ENCODE peak calls at places on chromosome 14, in six cellular contexts. One of them, this sample, is unnamed.

GRCh38 chr14:22545842-22546721 is 42.9 kb downstream of the DAD1 start:
- DNase-seq in endodermal cell: peak
- DNase-seq in EH: peak
- DNase-seq in GM03348: peak
- DNase-seq in iPS-NIHi11: peak
- DNase-seq in cardiac fibroblast: peak
- DNase-seq in this sample: no peak

GRCh38 chr14:71765505-71765904 is 166.7 kb upstream of the RGS6 start:
- DNase-seq in endodermal cell: no peak
- DNase-seq in GM03348: no peak
- DNase-seq in cardiac fibroblast: no peak
- DNase-seq in EH: no peak
- DNase-seq in iPS-NIHi11: no peak
- DNase-seq in this sample: no peak

GRCh38 chr14:96162265-96162664 is 42.4 kb upstream of the BDKRB2 start:
- DNase-seq in iPS-NIHi11: no peak
- DNase-seq in endodermal cell: peak
- DNase-seq in cardiac fibroblast: no peak
- DNase-seq in GM03348: no peak
- DNase-seq in EH: peak
- DNase-seq in this sample: no peak

GRCh38 chr14:85243306-85243705 is 286.6 kb upstream of the FLRT2 start:
- DNase-seq in cardiac fibroblast: no peak
- DNase-seq in iPS-NIHi11: no peak
- DNase-seq in endodermal cell: no peak
- DNase-seq in EH: no peak
- DNase-seq in GM03348: no peak
- DNase-seq in this sample: no peak

GRCh38 chr14:56205906-56206305 is 87.7 kb downstream of the PELI2 start:
- DNase-seq in iPS-NIHi11: no peak
- DNase-seq in endodermal cell: no peak
- DNase-seq in GM03348: no peak
- DNase-seq in EH: no peak
- DNase-seq in cardiac fibroblast: no peak
- DNase-seq in this sample: peak

GRCh38 chr14:32233292-32233691 is 30.2 kb upstream of the RNU6-8 start:
- DNase-seq in cardiac fibroblast: no peak
- DNase-seq in EH: no peak
- DNase-seq in iPS-NIHi11: no peak
- DNase-seq in GM03348: no peak
- DNase-seq in endodermal cell: no peak
- DNase-seq in this sample: no peak

GRCh38 chr14:59631237-59631636 is 54.6 kb upstream of the CCDC175 start:
- DNase-seq in GM03348: no peak
- DNase-seq in endodermal cell: peak
- DNase-seq in EH: peak
- DNase-seq in iPS-NIHi11: peak
- DNase-seq in cardiac fibroblast: no peak
- DNase-seq in this sample: no peak

GRCh38 chr14:24398943-24399801 is at the start of gene NYNRIN:
- DNase-seq in GM03348: peak
- DNase-seq in iPS-NIHi11: peak
- DNase-seq in cardiac fibroblast: no peak
- DNase-seq in EH: peak
- DNase-seq in endodermal cell: peak
- DNase-seq in this sample: no peak

GRCh38 chr14:43647302-43647701 is 859.8 kb downstream of the FSCB start:
- DNase-seq in iPS-NIHi11: no peak
- DNase-seq in GM03348: no peak
- DNase-seq in endodermal cell: peak
- DNase-seq in EH: no peak
- DNase-seq in cardiac fibroblast: peak
- DNase-seq in this sample: no peak

GRCh38 chr14:65632487-65632886 is 220.0 kb downstream of the FUT8 start:
- DNase-seq in cardiac fibroblast: no peak
- DNase-seq in GM03348: no peak
- DNase-seq in endodermal cell: no peak
- DNase-seq in EH: no peak
- DNase-seq in iPS-NIHi11: no peak
- DNase-seq in this sample: no peak

GRCh38 chr14:24063263-24063836 is 8.0 kb upstream of the CPNE6 start:
- DNase-seq in endodermal cell: no peak
- DNase-seq in GM03348: no peak
- DNase-seq in iPS-NIHi11: no peak
- DNase-seq in EH: no peak
- DNase-seq in cardiac fibroblast: no peak
- DNase-seq in this sample: no peak

GRCh38 chr14:98834119-98834518 is 437.9 kb downstream of the BCL11B start:
- DNase-seq in cardiac fibroblast: no peak
- DNase-seq in GM03348: no peak
- DNase-seq in iPS-NIHi11: no peak
- DNase-seq in EH: no peak
- DNase-seq in endodermal cell: no peak
- DNase-seq in this sample: no peak

GRCh38 chr14:24473211-24473610 is 30.6 kb upstream of the SDR39U1 start:
- DNase-seq in iPS-NIHi11: no peak
- DNase-seq in EH: no peak
- DNase-seq in endodermal cell: no peak
- DNase-seq in cardiac fibroblast: no peak
- DNase-seq in GM03348: no peak
- DNase-seq in this sample: no peak

GRCh38 chr14:35412281-35413057 is 7.9 kb upstream of the NFKBIA start:
- DNase-seq in cardiac fibroblast: peak
- DNase-seq in GM03348: no peak
- DNase-seq in endodermal cell: no peak
- DNase-seq in EH: no peak
- DNase-seq in iPS-NIHi11: no peak
- DNase-seq in this sample: no peak

GRCh38 chr14:92917956-92918355 is 5.0 kb upstream of the CHGA start:
- DNase-seq in endodermal cell: no peak
- DNase-seq in GM03348: no peak
- DNase-seq in iPS-NIHi11: no peak
- DNase-seq in EH: no peak
- DNase-seq in cardiac fibroblast: no peak
- DNase-seq in this sample: no peak

GRCh38 chr14:54475911-54476310 is 12.9 kb downstream of the GMFB start:
- DNase-seq in cardiac fibroblast: no peak
- DNase-seq in endodermal cell: no peak
- DNase-seq in GM03348: no peak
- DNase-seq in EH: no peak
- DNase-seq in iPS-NIHi11: no peak
- DNase-seq in this sample: no peak

GRCh38 chr14:36068777-36069534 is 107.6 kb downstream of the PTCSC3 start:
- DNase-seq in cardiac fibroblast: peak
- DNase-seq in iPS-NIHi11: no peak
- DNase-seq in GM03348: peak
- DNase-seq in endodermal cell: no peak
- DNase-seq in EH: peak
- DNase-seq in this sample: peak

GRCh38 chr14:90587918-90588317 is 191.1 kb downstream of the CALM1 start:
- DNase-seq in EH: no peak
- DNase-seq in endodermal cell: no peak
- DNase-seq in GM03348: no peak
- DNase-seq in cardiac fibroblast: no peak
- DNase-seq in iPS-NIHi11: no peak
- DNase-seq in this sample: no peak

GRCh38 chr14:22164616-22165015 is 424.4 kb downstream of the DAD1 start:
- DNase-seq in GM03348: no peak
- DNase-seq in endodermal cell: no peak
- DNase-seq in cardiac fibroblast: no peak
- DNase-seq in EH: no peak
- DNase-seq in iPS-NIHi11: no peak
- DNase-seq in this sample: no peak

GRCh38 chr14:68365228-68365627 is 427.6 kb downstream of the ZFP36L1 start:
- DNase-seq in cardiac fibroblast: peak
- DNase-seq in endodermal cell: no peak
- DNase-seq in EH: peak
- DNase-seq in iPS-NIHi11: no peak
- DNase-seq in GM03348: peak
- DNase-seq in this sample: no peak

GRCh38 chr14:94395900-94396574 is 7.6 kb upstream of the SERPINA1 start:
- DNase-seq in endodermal cell: no peak
- DNase-seq in iPS-NIHi11: no peak
- DNase-seq in cardiac fibroblast: no peak
- DNase-seq in EH: no peak
- DNase-seq in GM03348: no peak
- DNase-seq in this sample: no peak

GRCh38 chr14:54226103-54226502 is 170.7 kb upstream of the CDKN3 start:
- DNase-seq in iPS-NIHi11: no peak
- DNase-seq in EH: no peak
- DNase-seq in endodermal cell: no peak
- DNase-seq in cardiac fibroblast: no peak
- DNase-seq in GM03348: peak
- DNase-seq in this sample: no peak

GRCh38 chr14:51957950-51958349 is 31.4 kb upstream of the RTRAF start:
- DNase-seq in iPS-NIHi11: no peak
- DNase-seq in GM03348: no peak
- DNase-seq in endodermal cell: no peak
- DNase-seq in cardiac fibroblast: peak
- DNase-seq in EH: peak
- DNase-seq in this sample: no peak

GRCh38 chr14:56119221-56119967 is 1.2 kb downstream of the PELI2 start:
- DNase-seq in endodermal cell: peak
- DNase-seq in GM03348: peak
- DNase-seq in cardiac fibroblast: peak
- DNase-seq in EH: peak
- DNase-seq in iPS-NIHi11: peak
- DNase-seq in this sample: no peak

GRCh38 chr14:52948039-52948438 is 2.8 kb downstream of the FERMT2 start:
- DNase-seq in cardiac fibroblast: no peak
- DNase-seq in endodermal cell: no peak
- DNase-seq in EH: no peak
- DNase-seq in iPS-NIHi11: no peak
- DNase-seq in GM03348: no peak
- DNase-seq in this sample: no peak

GRCh38 chr14:91884664-91885063 is 17.3 kb upstream of the TC2N start:
- DNase-seq in iPS-NIHi11: no peak
- DNase-seq in cardiac fibroblast: peak
- DNase-seq in EH: no peak
- DNase-seq in endodermal cell: peak
- DNase-seq in GM03348: no peak
- DNase-seq in this sample: no peak

GRCh38 chr14:94028450-94028826 is 2.3 kb downstream of the OTUB2 start:
- DNase-seq in GM03348: no peak
- DNase-seq in iPS-NIHi11: no peak
- DNase-seq in EH: no peak
- DNase-seq in endodermal cell: no peak
- DNase-seq in cardiac fibroblast: no peak
- DNase-seq in this sample: no peak

GRCh38 chr14:49769171-49769570 is 1.2 kb downstream of the KLHDC2 start:
- DNase-seq in endodermal cell: no peak
- DNase-seq in GM03348: peak
- DNase-seq in EH: peak
- DNase-seq in cardiac fibroblast: peak
- DNase-seq in iPS-NIHi11: no peak
- DNase-seq in this sample: no peak

GRCh38 chr14:66330916-66331315 is 155.3 kb upstream of the CCDC196 start:
- DNase-seq in cardiac fibroblast: peak
- DNase-seq in EH: peak
- DNase-seq in iPS-NIHi11: no peak
- DNase-seq in GM03348: peak
- DNase-seq in endodermal cell: no peak
- DNase-seq in this sample: no peak

This sample was measured in epithelial cell of proximal tubule.